ENCODE peak calls at places on chromosomes 6 and 20, in nine cellular contexts. I is NB4; Z is AG08396; C is A549; J is stimulated activated CD4-positive, alpha-beta T cell treated with anti-CD3 and anti-CD28 coated beads, Interleukin-2, amount 100 ng/mL, for 48 hours; X is NCI-H1417; A is EL; T is KBM-7; O is Caco-2. R is an unnamed sample.

GRCh38 chr6:20402181-20403079 is 751 bp downstream of the E2F3 start:
- DNase-seq in I (peak; percentile 90), Z (peak; percentile 46), C (peak; percentile 42), J (peak; percentile 31), X (peak; percentile 24), A (peak; percentile 56), T (peak; percentile 75), O (peak; percentile 50), R (peak; percentile 36)

GRCh38 chr20:17542993-17543412 is 11.8 kb upstream of the BFSP1 start:
- DNase-seq in I (no peak), Z (peak; percentile 53), C (no peak), J (no peak), X (no peak), A (peak; percentile 75), T (no peak), O (no peak), R (no peak)

GRCh38 chr20:51392625-51393186 is 149.8 kb downstream of the NFATC2 start:
- DNase-seq in I (no peak), Z (no peak), C (no peak), J (no peak), X (no peak), A (no peak), T (no peak), O (no peak), R (no peak)

GRCh38 chr6:37535701-37536461 is 36.2 kb upstream of the CCDC167 start:
- DNase-seq in I (no peak), Z (no peak), C (no peak), J (peak; percentile 25), X (no peak), A (no peak), T (no peak), O (no peak), R (no peak)

GRCh38 chr20:61397146-61397545 is 145.1 kb downstream of the CDH4 start:
- DNase-seq in I (no peak), Z (no peak), C (no peak), J (no peak), X (no peak), A (no peak), T (no peak), O (no peak), R (no peak)

GRCh38 chr6:169189227-169189626 is 64.4 kb downstream of the THBS2 start:
- DNase-seq in I (no peak), Z (no peak), C (no peak), J (no peak), X (peak; percentile 19), A (no peak), T (no peak), O (no peak), R (no peak)

GRCh38 chr6:135938588-135939215 is 87.2 kb downstream of the PDE7B start:
- DNase-seq in I (peak; percentile 34), Z (peak; percentile 26), C (no peak), J (no peak), X (no peak), A (peak; percentile 16), T (peak; percentile 27), O (peak; percentile 21), R (peak; percentile 29)

GRCh38 chr20:63580796-63581461 is 6.9 kb upstream of the HELZ2 start:
- DNase-seq in I (peak; percentile 64), Z (no peak), C (peak; percentile 42), J (peak; percentile 57), X (peak; percentile 16), A (peak; percentile 37), T (peak; percentile 37), O (peak; percentile 84), R (peak; percentile 77)

GRCh38 chr20:59518881-59519706 is 85.2 kb upstream of the PHACTR3 start:
- DNase-seq in I (peak; percentile 69), Z (peak; percentile 67), C (peak; percentile 84), J (peak; percentile 17), X (peak; percentile 88), A (peak; percentile 43), T (peak; percentile 73), O (peak; percentile 81), R (peak; percentile 82)

GRCh38 chr6:85459224-85459901 is 9.5 kb downstream of the NT5E start:
- DNase-seq in I (no peak), Z (no peak), C (no peak), J (no peak), X (no peak), A (peak; percentile 92), T (no peak), O (no peak), R (no peak)

GRCh38 chr6:137452331-137452894 is 41.8 kb downstream of the OLIG3 start:
- DNase-seq in I (no peak), Z (no peak), C (no peak), J (no peak), X (no peak), A (peak; percentile 5), T (no peak), O (no peak), R (no peak)

GRCh38 chr6:107536183-107536582 is 46.3 kb downstream of the SOBP start:
- DNase-seq in I (no peak), Z (no peak), C (no peak), J (no peak), X (peak; percentile 70), A (no peak), T (no peak), O (no peak), R (no peak)

GRCh38 chr6:91149246-91149645 is 562.4 kb upstream of the MAP3K7 start:
- DNase-seq in I (no peak), Z (no peak), C (no peak), J (no peak), X (no peak), A (no peak), T (no peak), O (no peak), R (no peak)

R was measured in HuH-7.